ENCODE peak calls at places on chromosomes 5 and 9, in six cellular contexts. D is psoas muscle; X is endothelial cell of umbilical vein; C is CD4-positive, alpha-beta T cell; I is naive thymus-derived CD4-positive, alpha-beta T cell; Y is SK-N-SH. T is an unnamed sample. For H3K27me3, the result is how much of the 10 kb centered on the place peaks cover.

GRCh38 chr9:131235480-131235851 is 40.8 kb downstream of the FAM78A start:
- DNase-seq in X (no peak), Y (no peak), I (no peak), C (no peak), D (no peak), T (no peak)

GRCh38 chr5:207599-207998 is 10.4 kb downstream of the CCDC127 start:
- DNase-seq in C (no peak), D (no peak), I (no peak), Y (no peak), X (no peak), T (no peak)

GRCh38 chr9:118439446-118439845 is 735.2 kb downstream of the TLR4 start:
- DNase-seq in C (no peak), Y (no peak), D (no peak), X (no peak), I (no peak), T (no peak)

GRCh38 chr9:88775559-88775958 is 215.7 kb upstream of the S1PR3 start:
- DNase-seq in I (no peak), X (peak), Y (no peak), C (no peak), D (no peak), T (no peak)

GRCh38 chr5:96226941-96227552 is 206.0 kb downstream of the PCSK1 start:
- DNase-seq in D (peak), Y (no peak), I (no peak), C (no peak), X (peak), T (no peak)

GRCh38 chr5:74257645-74258328 is 382.7 kb downstream of the ENC1 start:
- DNase-seq in X (no peak), Y (no peak), D (peak), C (no peak), I (no peak), T (no peak)

GRCh38 chr9:117247271-117247670 is 167.6 kb downstream of the ASTN2 start:
- DNase-seq in Y (peak), X (no peak), D (no peak), I (no peak), C (no peak), T (no peak)

GRCh38 chr5:176185133-176185733 is 53.0 kb upstream of the SIMC1 start:
- DNase-seq in D (no peak), C (no peak), I (no peak), Y (no peak), X (no peak), T (no peak)

GRCh38 chr5:52746539-52746938 is 41.2 kb upstream of the ITGA1 start:
- DNase-seq in I (no peak), X (no peak), Y (no peak), C (no peak), D (no peak), T (no peak)
- H3K27ac ChIP-seq in I (no peak), X (no peak), Y (no peak), C (no peak), D (no peak), T (no peak)

GRCh38 chr5:141880961-141881801 is 3.0 kb upstream of the PCDH1 start:
- DNase-seq in Y (peak), D (no peak), C (no peak), X (no peak), I (no peak), T (no peak)

GRCh38 chr5:141881886-141882285 is 3.7 kb upstream of the PCDH1 start:
- DNase-seq in C (no peak), X (no peak), I (no peak), Y (peak), D (no peak), T (no peak)

GRCh38 chr5:141878186-141878770 is at the start of gene PCDH1:
- DNase-seq in C (no peak), I (peak), Y (peak), D (no peak), X (peak), T (no peak)

GRCh38 chr5:141878771-141879759 is 855 bp upstream of the PCDH1 start:
- DNase-seq in I (peak), C (peak), Y (peak), X (peak), D (peak), T (peak)

GRCh38 chr5:141879941-141880738 is 1.9 kb upstream of the PCDH1 start:
- DNase-seq in Y (peak), I (no peak), C (no peak), X (no peak), D (no peak), T (no peak)
- H3K27me3 ChIP-seq in Y (half or more), I (under half), C (half or more), X (under half), D (half or more), T (under half)

GRCh38 chr9:15525958-15526357 is 15.2 kb upstream of the PSIP1 start:
- DNase-seq in I (no peak), D (no peak), X (no peak), C (no peak), Y (no peak), T (no peak)

GRCh38 chr9:15524845-15525455 is 14.2 kb upstream of the PSIP1 start:
- DNase-seq in C (no peak), X (peak), D (no peak), I (no peak), Y (no peak), T (no peak)

DNA sequence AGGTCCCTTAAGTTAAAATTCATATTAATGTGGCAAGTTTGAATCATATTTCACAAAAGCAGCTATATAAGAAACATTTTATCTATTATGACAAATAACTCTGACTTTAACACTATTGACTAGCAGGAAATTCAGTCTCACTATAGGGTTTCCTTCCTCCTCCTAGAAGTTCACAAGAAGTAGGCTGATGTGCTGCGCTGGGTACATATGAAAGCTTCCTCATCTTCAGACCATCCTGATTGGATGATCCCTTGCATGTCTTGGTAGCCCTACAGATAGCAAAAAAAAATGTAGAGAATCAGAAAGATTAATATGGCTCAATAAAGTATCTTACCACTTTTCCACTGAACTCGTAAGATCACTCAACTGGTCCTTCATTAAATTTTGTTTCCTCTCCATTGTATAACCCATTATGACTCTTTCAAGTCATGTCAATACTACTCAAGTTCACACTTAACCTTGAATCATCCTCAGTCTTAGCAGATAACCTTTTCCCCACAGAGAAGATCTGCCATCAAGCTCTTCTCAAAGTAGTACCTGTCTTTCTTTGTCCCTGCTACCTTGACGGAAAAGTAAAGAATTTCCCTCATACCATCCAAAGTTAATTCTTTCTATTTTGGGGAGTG is 11.5 kb upstream of the PSIP1 start:
- DNase-seq in D (no peak), I (no peak), X (no peak), C (no peak), Y (no peak), T (no peak)
- H3K27ac ChIP-seq in D (no peak), I (no peak), X (no peak), C (no peak), Y (no peak), T (no peak)

GRCh38 chr5:158198636-158199035 is 339.7 kb upstream of the CLINT1 start:
- DNase-seq in D (no peak), C (no peak), X (no peak), Y (no peak), I (no peak), T (no peak)
- H3K27me3 ChIP-seq in D (under half), C (under half), X (under half), Y (under half), I (under half), T (under half)

DNA sequence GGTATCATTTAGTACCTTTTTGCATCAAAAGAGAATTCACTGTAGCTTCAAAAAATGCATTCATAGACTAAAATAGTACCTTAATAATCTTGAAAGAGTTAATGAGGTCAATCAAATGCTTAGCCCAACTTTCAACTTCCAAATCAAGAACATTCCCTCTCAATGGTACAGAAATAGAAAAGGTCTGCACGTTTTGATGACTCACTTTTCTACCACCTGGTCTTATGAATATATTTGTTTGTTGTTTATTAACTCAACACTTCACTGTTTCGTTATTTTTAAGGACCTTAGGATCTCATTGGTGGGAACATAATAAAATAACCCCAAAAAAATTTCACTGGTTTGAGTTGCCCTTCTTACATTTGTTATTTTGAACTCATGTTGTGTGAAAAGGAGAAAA is 229.5 kb downstream of the MEF2C start:
- DNase-seq in C (no peak), X (no peak), D (no peak), I (no peak), Y (no peak), T (no peak)
- H3K27ac ChIP-seq in C (no peak), X (no peak), D (no peak), I (no peak), Y (no peak), T (no peak)

T was measured in iPS DF 6.9.